ENCODE peak calls at places on chromosomes 16 and 17, in four cellular contexts. F, X, D and L are unnamed samples.
A peak's percentile ranks its signal among the peaks of the same experiment; 100 is the strongest.

GRCh38 chr17:67392111-67392510 is 15.0 kb downstream of the PITPNC1 start:
- DNase-seq in F (no peak), X (no peak), D (no peak), L (no peak)

GRCh38 chr17:31527606-31528005 is 136.1 kb downstream of the RAB11FIP4 start:
- DNase-seq in F (no peak), X (no peak), D (no peak), L (no peak)

GRCh38 chr17:83182620-83183063 is 103.2 kb downstream of the METRNL start:
- DNase-seq in F (no peak), X (no peak), D (no peak), L (no peak)

GRCh38 chr17:14303343-14304221 is 2.7 kb downstream of the HS3ST3B1 start:
- DNase-seq in F (peak; percentile 22), X (no peak), D (no peak), L (peak; percentile 13)

GRCh38 chr16:1474471-1474795 is 395 bp downstream of the CLCN7 start:
- DNase-seq in F (no peak), X (no peak), D (no peak), L (no peak)

GRCh38 chr17:4818276-4818675 is 11.3 kb downstream of the PLD2 start:
- DNase-seq in F (no peak), X (no peak), D (no peak), L (no peak)

GRCh38 chr17:70820276-70820675 is 650.9 kb downstream of the KCNJ2 start:
- DNase-seq in F (peak; percentile 6), X (peak; percentile 51), D (no peak), L (no peak)

GRCh38 chr16:8931864-8932263 is 31.8 kb downstream of the USP7 start:
- DNase-seq in F (peak; percentile 69), X (peak; percentile 54), D (peak; percentile 66), L (peak; percentile 11)

GRCh38 chr16:2428051-2428786 is 1.0 kb upstream of the CCNF start:
- DNase-seq in F (peak; percentile 9), X (no peak), D (peak; percentile 67), L (no peak)

GRCh38 chr17:31488982-31489294 is 97.5 kb downstream of the RAB11FIP4 start:
- DNase-seq in F (no peak), X (no peak), D (no peak), L (no peak)

GRCh38 chr16:66420396-66420795 is 6.7 kb upstream of the BEAN1 start:
- DNase-seq in F (no peak), X (no peak), D (no peak), L (no peak)

GRCh38 chr16:2429771-2430663 is 770 bp downstream of the CCNF start:
- DNase-seq in F (peak; percentile 36), X (no peak), D (no peak), L (no peak)

GRCh38 chr17:16255481-16255901 is 38.5 kb downstream of the PIGL start:
- DNase-seq in F (peak; percentile 82), X (peak; percentile 31), D (peak; percentile 57), L (no peak)

GRCh38 chr16:88924834-88925539 is 52.0 kb downstream of the CBFA2T3 start:
- DNase-seq in F (peak; percentile 59), X (peak; percentile 78), D (no peak), L (no peak)

GRCh38 chr17:13306310-13306962 is 288.6 kb upstream of the ELAC2 start:
- DNase-seq in F (peak; percentile 88), X (peak; percentile 79), D (no peak), L (no peak)

GRCh38 chr16:11621920-11622651 is 35.4 kb upstream of the LITAF start:
- DNase-seq in F (peak; percentile 69), X (no peak), D (peak; percentile 40), L (no peak)
- H3K4me3 ChIP-seq in F (no peak overlapping the region), X (peak overlapping the region; percentile 26), D (peak overlapping the region; percentile 0), L (peak overlapping the region; percentile 51)

DNA sequence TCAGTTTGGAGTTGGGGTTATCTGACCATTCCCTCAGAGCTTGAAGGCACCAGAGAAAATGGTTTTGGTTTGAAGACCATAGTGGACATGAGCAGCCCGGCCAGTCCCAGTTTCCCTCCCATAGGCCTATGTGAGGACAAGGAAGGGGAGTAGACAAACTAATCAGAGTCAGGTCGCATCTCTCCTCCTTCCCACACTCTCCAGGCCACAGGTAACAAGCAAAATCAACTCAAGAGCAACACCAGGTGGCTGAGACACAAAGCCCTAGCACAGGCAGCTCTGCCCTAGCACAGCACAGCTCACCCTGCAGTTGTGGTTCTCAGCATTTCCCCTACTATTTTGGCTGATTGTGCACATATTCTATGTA is 7.2 kb downstream of the SUPT4H1 start:
- DNase-seq in F (no peak), X (no peak), D (no peak), L (peak; percentile 55)
- H3K4me3 ChIP-seq in F (no peak overlapping the region), X (no peak overlapping the region), D (no peak overlapping the region), L (peak overlapping the region; percentile 44)

GRCh38 chr17:40323731-40324650 is 15.0 kb downstream of the RARA start:
- DNase-seq in F (peak; percentile 71), X (peak; percentile 72), D (peak; percentile 65), L (peak; percentile 84)

GRCh38 chr17:40325156-40326013 is 16.4 kb downstream of the RARA start:
- DNase-seq in F (no peak), X (no peak), D (no peak), L (no peak)

GRCh38 chr17:40321502-40322416 is 12.8 kb downstream of the RARA start:
- DNase-seq in F (no peak), X (no peak), D (peak; percentile 74), L (no peak)

GRCh38 chr17:40322417-40323315 is 13.7 kb downstream of the RARA start:
- DNase-seq in F (peak; percentile 78), X (peak; percentile 87), D (peak; percentile 66), L (peak; percentile 91)

GRCh38 chr17:40323317-40323716 is 14.3 kb downstream of the RARA start:
- DNase-seq in F (no peak), X (no peak), D (peak; percentile 36), L (no peak)
- H3K4me3 ChIP-seq in F (no peak overlapping the region), X (no peak overlapping the region), D (no peak overlapping the region), L (peak overlapping the region; percentile 95)

GRCh38 chr17:77144227-77144626 is 3.5 kb downstream of the SEC14L1 start:
- DNase-seq in F (no peak), X (no peak), D (no peak), L (no peak)
- H3K4me3 ChIP-seq in F (no peak overlapping the region), X (no peak overlapping the region), D (no peak overlapping the region), L (no peak overlapping the region)

DNA sequence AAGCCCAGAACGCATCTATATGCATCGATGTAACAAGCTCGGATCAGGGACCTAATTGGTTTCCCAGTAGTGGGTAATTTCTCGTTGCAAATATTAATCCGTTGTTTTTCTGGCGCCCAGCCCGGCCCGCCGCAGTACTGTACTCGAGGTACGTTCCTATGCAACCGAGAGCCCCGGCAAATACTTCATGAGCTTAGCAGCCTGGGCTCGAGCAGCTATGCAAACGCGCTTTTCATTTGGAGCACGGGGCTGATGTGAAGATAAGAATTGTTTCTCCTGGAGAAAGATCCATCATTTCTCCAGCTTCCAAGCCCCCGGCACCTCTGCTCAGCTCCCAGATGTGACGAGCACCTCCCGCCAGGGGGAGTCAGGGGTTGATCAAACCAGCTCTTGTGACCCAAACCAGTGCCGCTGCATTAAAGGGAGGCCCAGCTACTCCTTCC is 229.8 kb downstream of the KATNIP start:
- DNase-seq in F (peak; percentile 58), X (peak; percentile 47), D (peak; percentile 58), L (no peak)
- H3K4me3 ChIP-seq in F (no peak overlapping the region), X (no peak overlapping the region), D (no peak overlapping the region), L (no peak overlapping the region)

GRCh38 chr16:69727916-69728270 is 1.5 kb upstream of the NQO1 start:
- DNase-seq in F (no peak), X (no peak), D (no peak), L (no peak)
- H3K4me3 ChIP-seq in F (no peak overlapping the region), X (no peak overlapping the region), D (no peak overlapping the region), L (no peak overlapping the region)

DNA sequence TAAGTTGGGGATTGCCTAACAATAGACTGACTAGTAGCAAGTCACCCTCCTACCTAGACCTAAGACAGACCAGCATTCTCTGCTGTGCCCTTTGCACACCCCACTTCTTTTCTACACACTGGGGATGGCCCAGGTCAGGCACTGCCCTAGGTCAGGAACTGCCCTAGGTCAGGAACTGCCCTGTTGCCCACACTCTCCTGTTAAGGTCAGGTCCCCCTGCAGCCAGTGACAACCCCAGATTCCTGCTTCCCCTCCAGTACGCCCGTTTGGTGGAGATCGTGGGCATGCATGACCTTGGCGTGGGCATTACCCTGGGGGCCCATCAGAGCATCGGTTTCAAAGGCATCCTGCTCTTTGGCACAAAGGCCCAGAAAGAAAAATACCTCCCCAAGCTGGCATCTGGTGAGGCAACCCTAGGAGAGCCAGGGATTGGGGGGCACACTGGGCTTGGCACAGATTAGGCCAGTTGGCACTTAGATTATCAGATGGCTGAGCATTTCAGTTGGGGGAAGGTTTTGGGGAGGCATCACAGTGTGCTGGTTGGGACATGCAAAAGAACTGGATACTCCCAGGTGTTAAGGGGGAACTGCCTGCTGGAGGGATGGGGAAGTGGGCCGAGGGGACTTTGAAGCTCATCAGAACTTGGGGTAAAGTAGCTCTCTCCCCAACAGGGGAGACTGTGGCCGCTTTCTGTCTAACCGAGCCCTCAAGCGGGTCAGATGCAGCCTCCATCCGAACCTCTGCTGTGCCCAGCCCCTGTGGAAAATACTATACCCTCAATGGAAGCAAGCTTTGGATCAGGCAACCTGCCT is 1.7 kb downstream of the ACADVL start:
- DNase-seq in F (no peak), X (no peak), D (no peak), L (no peak)
- H3K4me3 ChIP-seq in F (no peak overlapping the region), X (peak overlapping the region; percentile 82), D (no peak overlapping the region), L (no peak overlapping the region)

GRCh38 chr17:54372071-54372720 is 528.5 kb upstream of the TOM1L1 start:
- DNase-seq in F (no peak), X (no peak), D (no peak), L (no peak)
- H3K4me3 ChIP-seq in F (no peak overlapping the region), X (no peak overlapping the region), D (no peak overlapping the region), L (no peak overlapping the region)

GRCh38 chr17:17561408-17562144 is 29.9 kb downstream of the PEMT start:
- DNase-seq in F (no peak), X (no peak), D (no peak), L (no peak)
- H3K4me3 ChIP-seq in F (no peak overlapping the region), X (no peak overlapping the region), D (no peak overlapping the region), L (no peak overlapping the region)